ENCODE peak calls at places on chromosomes 3 and 15, in six cellular contexts. D is GM12878, R is K562, Q is endothelial cell of umbilical vein, U is SK-N-SH, M is HCT116. B is an unnamed sample.

GRCh38 chr15:41933771-41934170 is 38.6 kb downstream of the EHD4 start:
- DNase-seq in U (no peak), R (no peak), Q (peak; percentile 55), D (no peak), M (peak; percentile 61), B (no peak)

GRCh38 chr3:56940331-56940730 is 120.1 kb upstream of the SPATA12 start:
- DNase-seq in M (no peak), R (no peak), Q (no peak), U (no peak), D (no peak), B (no peak)

GRCh38 chr15:25605171-25605570 is 166.3 kb upstream of the UBE3A start:
- DNase-seq in Q (no peak), M (no peak), U (no peak), D (no peak), R (no peak), B (no peak)

GRCh38 chr15:65638681-65639089 is 16.9 kb downstream of the SLC24A1 start:
- DNase-seq in D (peak; percentile 28), U (peak; percentile 79), R (peak; percentile 85), Q (peak; percentile 74), M (peak; percentile 65), B (peak; percentile 40)

GRCh38 chr3:171704002-171704401 is 106.3 kb downstream of the PLD1 start:
- DNase-seq in M (peak; percentile 28), U (peak; percentile 51), D (no peak), R (peak; percentile 15), Q (peak; percentile 45), B (no peak)

GRCh38 chr15:94265009-94265408 is 33.6 kb downstream of the MCTP2 start:
- DNase-seq in D (no peak), U (no peak), R (no peak), M (no peak), Q (no peak), B (no peak)

GRCh38 chr3:18007980-18008379 is 265.5 kb upstream of the TBC1D5 start:
- DNase-seq in M (no peak), D (no peak), U (no peak), R (no peak), Q (no peak), B (no peak)

GRCh38 chr3:185318136-185318535 is 44.8 kb upstream of the MAP3K13 start:
- DNase-seq in U (no peak), Q (peak; percentile 19), D (no peak), M (no peak), R (no peak), B (no peak)

GRCh38 chr3:155080692-155081091 is 573 bp downstream of the MME start:
- DNase-seq in M (no peak), D (no peak), U (no peak), Q (peak; percentile 17), R (no peak), B (no peak)

GRCh38 chr3:148400754-148401153 is 296.9 kb upstream of the AGTR1 start:
- DNase-seq in D (no peak), Q (no peak), U (no peak), M (no peak), R (no peak), B (no peak)

GRCh38 chr3:138594150-138594934 is at the start of gene CEP70:
- DNase-seq in M (peak; percentile 90), Q (peak; percentile 96), D (peak; percentile 78), U (peak; percentile 95), R (peak; percentile 92), B (peak; percentile 81)

GRCh38 chr3:150840733-150841515 is 64.3 kb downstream of the MINDY4B start:
- DNase-seq in U (no peak), R (no peak), D (no peak), Q (no peak), M (no peak), B (no peak)

GRCh38 chr15:91887921-91888373 is 34.4 kb downstream of the SLCO3A1 start:
- DNase-seq in Q (no peak), D (no peak), R (no peak), M (no peak), U (no peak), B (no peak)

GRCh38 chr3:39435006-39435748 is 28.7 kb downstream of the RPSA start:
- DNase-seq in Q (no peak), D (no peak), R (no peak), U (no peak), M (no peak), B (no peak)

GRCh38 chr3:163552659-163552966 is 1525.7 kb downstream of the SI start:
- DNase-seq in R (no peak), Q (no peak), M (no peak), D (no peak), U (no peak), B (no peak)

GRCh38 chr15:50906954-50907865 is 1.3 kb upstream of the AP4E1 start:
- DNase-seq in M (no peak), D (peak; percentile 86), R (peak; percentile 15), Q (no peak), U (peak; percentile 15), B (no peak)

GRCh38 chr15:29792426-29793159 is 29.7 kb downstream of the TJP1 start:
- DNase-seq in Q (no peak), U (no peak), R (no peak), D (no peak), M (no peak), B (no peak)

GRCh38 chr3:18247776-18248310 is 177.3 kb downstream of the SATB1 start:
- DNase-seq in M (no peak), D (no peak), R (no peak), U (no peak), Q (no peak), B (no peak)

GRCh38 chr15:77571181-77571580 is 61.5 kb downstream of the LINGO1 start:
- DNase-seq in M (no peak), D (no peak), Q (no peak), R (peak; percentile 35), U (no peak), B (no peak)

GRCh38 chr3:157566596-157566995 is 63.4 kb upstream of the VEPH1 start:
- DNase-seq in Q (no peak), D (no peak), M (no peak), U (no peak), R (no peak), B (no peak)

GRCh38 chr15:29695486-29696167 is 126.6 kb downstream of the TJP1 start:
- DNase-seq in R (no peak), U (no peak), M (no peak), Q (no peak), D (no peak), B (no peak)

GRCh38 chr3:70061111-70061510 is 61.6 kb downstream of the SAMMSON start:
- DNase-seq in D (no peak), R (no peak), U (no peak), M (no peak), Q (no peak), B (no peak)

GRCh38 chr3:129994883-129995559 is 20.5 kb downstream of the TRH start:
- DNase-seq in Q (no peak), M (no peak), U (no peak), R (no peak), D (no peak), B (no peak)

GRCh38 chr3:171257251-171258179 is 202.7 kb downstream of the TNIK start:
- DNase-seq in Q (no peak), R (no peak), U (no peak), M (no peak), D (peak; percentile 76), B (no peak)

GRCh38 chr15:64938192-64938591 is 26.5 kb downstream of the ANKDD1A start:
- DNase-seq in D (no peak), U (no peak), R (no peak), M (peak; percentile 21), Q (peak; percentile 23), B (no peak)

GRCh38 chr3:76912966-76913365 is 126.9 kb upstream of the ROBO2 start:
- DNase-seq in U (no peak), Q (no peak), R (no peak), D (no peak), M (no peak), B (no peak)

GRCh38 chr3:186772886-186773417 is 10.4 kb upstream of the EIF4A2 start:
- DNase-seq in M (no peak), U (peak; percentile 25), R (no peak), D (no peak), Q (peak; percentile 39), B (no peak)
- H3K4me3 ChIP-seq in M (no peak overlapping the region), U (no peak overlapping the region), R (no peak overlapping the region), D (peak overlapping the region; percentile 67), Q (no peak overlapping the region), B (no peak overlapping the region)

GRCh38 chr3:43286115-43286885 is at the start of gene SNRK:
- DNase-seq in Q (peak; percentile 99), M (peak; percentile 44), R (peak; percentile 100), D (no peak), U (peak; percentile 99), B (no peak)
- TF ChIP-seq POLR2AphosphoS5 in Q (peak; percentile 90), M (peak; percentile 89), R (peak; percentile 71), D (no peak), U (peak; percentile 60), B (peak; percentile 65)

DNA sequence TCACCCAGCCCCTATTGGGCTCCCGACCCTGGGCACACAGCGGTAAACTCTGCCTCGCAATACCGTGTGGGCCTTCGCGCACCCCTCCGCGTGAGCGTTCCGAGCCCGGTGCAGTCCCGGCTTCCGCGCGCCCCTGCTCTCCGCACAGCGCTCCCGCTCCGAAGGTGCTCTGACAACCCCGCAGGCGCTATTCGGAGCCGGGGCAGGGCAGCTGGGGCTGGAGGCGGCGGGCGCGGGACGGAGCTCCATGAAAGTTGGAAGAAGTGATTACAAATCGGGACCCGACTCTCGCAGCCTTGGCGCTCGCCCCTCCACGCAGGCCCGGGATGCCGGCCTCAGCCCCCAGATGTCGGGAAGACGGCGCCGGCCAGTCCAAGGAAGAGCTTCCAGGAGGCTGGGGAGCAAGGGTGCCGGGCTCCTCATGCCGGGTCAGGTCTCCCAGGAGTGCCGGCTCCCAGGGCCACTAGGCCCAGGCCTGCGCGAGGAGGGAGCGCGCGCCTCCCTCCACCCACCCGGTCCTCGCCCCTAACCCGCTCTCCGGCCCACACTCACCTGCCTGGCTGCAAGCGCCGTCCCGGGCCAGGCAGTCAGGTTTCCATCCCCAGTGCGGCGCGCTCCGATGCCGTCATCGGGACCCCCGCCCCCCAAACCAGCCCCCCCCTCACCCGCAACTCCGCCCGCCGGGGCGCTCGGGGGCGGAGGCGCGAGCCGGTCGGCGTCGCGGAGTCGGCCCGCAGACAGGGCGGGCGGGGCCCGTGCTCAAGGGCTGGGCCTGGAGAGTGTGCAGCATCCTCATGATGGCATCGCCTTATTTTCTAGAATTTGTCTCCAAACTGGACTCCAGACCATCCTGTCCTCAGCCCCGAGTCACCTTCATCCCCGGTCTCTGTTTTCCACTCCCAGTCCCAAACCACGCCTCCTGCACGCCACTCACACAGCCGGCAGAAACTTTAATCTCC is at the start of gene KIF7:
- DNase-seq in D (no peak), R (peak; percentile 87), M (no peak), Q (peak; percentile 63), U (peak; percentile 98), B (no peak)
- H3K9ac ChIP-seq in D (peak within 1 kb of the TSS; percentile 38), R (peak within 1 kb of the TSS; percentile 86), M (no peak within 1 kb of the TSS), Q (peak within 1 kb of the TSS; percentile 64), U (peak within 1 kb of the TSS; percentile 85), B (peak within 1 kb of the TSS; percentile 82)

GRCh38 chr3:194607592-194608386 is 25.4 kb downstream of the TMEM44 start:
- DNase-seq in M (no peak), R (no peak), D (no peak), U (no peak), Q (no peak), B (no peak)

GRCh38 chr3:194608981-194609380 is 24.2 kb downstream of the TMEM44 start:
- DNase-seq in R (no peak), Q (no peak), M (no peak), D (no peak), U (no peak), B (no peak)

GRCh38 chr3:194606163-194606562 is 27.1 kb downstream of the TMEM44 start:
- DNase-seq in M (no peak), R (no peak), Q (no peak), D (no peak), U (peak; percentile 66), B (no peak)

GRCh38 chr3:194606941-194607340 is 26.3 kb downstream of the TMEM44 start:
- DNase-seq in Q (no peak), U (no peak), R (no peak), D (no peak), M (no peak), B (no peak)

GRCh38 chr3:194610690-194611089 is 22.5 kb downstream of the TMEM44 start:
- DNase-seq in U (no peak), M (no peak), D (no peak), Q (no peak), R (no peak), B (no peak)
- H3K4me3 ChIP-seq in U (no peak overlapping the region), M (no peak overlapping the region), D (no peak overlapping the region), Q (no peak overlapping the region), R (no peak overlapping the region), B (no peak overlapping the region)